ENCODE peak calls at places on chromosomes 13 and 19, in five cellular contexts. O is HL-60; J is A549; K is esophagus squamous epithelium; E is CD8-positive, alpha-beta T cell. Q is an unnamed sample.

GRCh38 chr13:30143671-30144400 is 163.5 kb downstream of the KATNAL1 start:
- DNase-seq in E (no peak), O (peak; percentile 6), J (no peak), K (no peak), Q (no peak)

GRCh38 chr19:56508282-56508778 is 675 bp downstream of the ZNF471 start:
- DNase-seq in E (no peak), O (no peak), J (peak; percentile 7), K (no peak), Q (no peak)

GRCh38 chr13:74560325-74560724 is 426.1 kb upstream of the KLF12 start:
- DNase-seq in E (no peak), O (no peak), J (no peak), K (no peak), Q (no peak)

GRCh38 chr13:35485451-35485850 is 9.0 kb upstream of the MAB21L1 start:
- DNase-seq in J (no peak), E (no peak), K (no peak), O (no peak), Q (no peak)

GRCh38 chr13:79860757-79861156 is 379.8 kb downstream of the NDFIP2 start:
- DNase-seq in O (no peak), E (no peak), J (no peak), K (no peak), Q (no peak)

GRCh38 chr13:50845211-50845610 is 1.7 kb upstream of the DLEU7 start:
- DNase-seq in E (no peak), K (no peak), J (no peak), O (no peak), Q (no peak)

GRCh38 chr19:21082011-21082975 is at the start of gene ZNF714:
- DNase-seq in E (peak; percentile 78), O (peak; percentile 65), J (peak; percentile 94), K (peak; percentile 64), Q (peak; percentile 83)

GRCh38 chr13:107827840-107828549 is 387.3 kb downstream of the LIG4 start:
- DNase-seq in J (no peak), O (no peak), E (no peak), K (no peak), Q (no peak)

GRCh38 chr13:33931397-33931987 is 113.5 kb downstream of the RFC3 start:
- DNase-seq in O (no peak), K (no peak), E (no peak), J (peak; percentile 52), Q (no peak)

GRCh38 chr13:37944476-37945442 is 75.2 kb upstream of the TRPC4 start:
- DNase-seq in O (no peak), E (no peak), K (no peak), J (no peak), Q (no peak)

GRCh38 chr13:25886438-25887214 is 165.2 kb downstream of the SHISA2 start:
- DNase-seq in E (no peak), J (no peak), K (no peak), O (no peak), Q (no peak)

GRCh38 chr13:68081051-68081450 is 850.9 kb upstream of the PCDH9 start:
- DNase-seq in O (no peak), K (no peak), J (no peak), E (no peak), Q (no peak)

GRCh38 chr13:50531917-50532899 is 311.3 kb downstream of the DLEU7 start:
- DNase-seq in J (peak; percentile 21), O (no peak), E (no peak), K (no peak), Q (no peak)

GRCh38 chr13:30026093-30026492 is 175.7 kb upstream of the UBL3 start:
- DNase-seq in E (no peak), O (no peak), K (no peak), J (no peak), Q (no peak)

GRCh38 chr13:38415233-38415632 is 65.6 kb downstream of the UFM1 start:
- DNase-seq in K (no peak), E (no peak), O (no peak), J (no peak), Q (no peak)

GRCh38 chr13:99191900-99192399 is 8.7 kb upstream of the UBAC2 start:
- DNase-seq in O (no peak), K (no peak), E (no peak), J (no peak), Q (no peak)

GRCh38 chr13:60613080-60613479 is 216.1 kb downstream of the TDRD3 start:
- DNase-seq in J (no peak), O (no peak), K (no peak), E (no peak), Q (no peak)

GRCh38 chr13:60620611-60621395 is 223.8 kb downstream of the TDRD3 start:
- DNase-seq in K (no peak), E (no peak), O (no peak), J (no peak), Q (no peak)

GRCh38 chr13:60619461-60619860 is 222.4 kb downstream of the TDRD3 start:
- DNase-seq in J (no peak), O (no peak), K (no peak), E (no peak), Q (no peak)

GRCh38 chr13:60623131-60623530 is 226.1 kb downstream of the TDRD3 start:
- DNase-seq in E (no peak), K (no peak), J (no peak), O (no peak), Q (no peak)

DNA sequence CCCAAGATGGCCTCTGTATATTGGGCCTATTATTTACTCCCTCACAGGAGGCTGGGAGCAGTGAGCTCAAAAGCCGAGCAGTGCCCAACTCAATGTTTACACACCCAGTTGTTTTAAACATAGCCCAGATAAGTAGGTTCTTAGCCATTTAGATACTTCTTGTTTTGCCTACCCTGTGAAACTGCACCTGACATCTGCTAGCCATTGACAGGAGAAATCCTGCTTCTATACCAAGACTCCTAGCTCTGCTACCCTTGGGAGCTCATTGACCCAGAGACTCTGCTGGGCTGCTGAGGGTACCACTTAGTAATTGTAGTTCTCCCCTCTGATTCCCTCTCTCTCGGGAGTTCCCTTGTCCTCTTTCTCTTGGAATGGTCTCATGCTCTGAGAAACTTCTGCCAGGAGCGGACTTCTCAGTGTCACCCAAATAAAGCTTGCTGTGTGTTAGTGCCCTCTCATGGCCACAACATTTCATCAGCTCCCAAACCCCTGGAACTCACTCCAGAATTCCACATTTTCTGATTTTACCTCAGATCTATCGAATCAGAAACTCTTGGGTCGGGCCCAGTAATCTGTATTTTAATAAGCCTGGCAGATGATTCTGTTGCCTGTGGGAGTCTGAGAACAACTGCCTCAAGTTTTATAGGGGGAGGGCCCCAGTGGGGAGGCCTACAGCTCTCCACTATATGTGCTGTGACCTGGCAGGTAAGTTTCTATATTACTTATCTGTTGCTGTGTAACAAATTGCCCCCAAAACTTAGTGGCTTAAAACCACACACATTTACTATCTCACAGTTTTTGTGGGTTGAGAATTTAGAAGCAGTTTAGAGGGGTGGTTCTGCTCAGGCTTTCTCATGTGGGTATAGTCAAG is 221.1 kb downstream of the TDRD3 start:
- DNase-seq in O (no peak), J (peak; percentile 10), E (no peak), K (no peak), Q (no peak)
- TF ChIP-seq CTCF in O (no peak), J (peak; percentile 5), E (no peak), K (no peak), Q (no peak)

DNA sequence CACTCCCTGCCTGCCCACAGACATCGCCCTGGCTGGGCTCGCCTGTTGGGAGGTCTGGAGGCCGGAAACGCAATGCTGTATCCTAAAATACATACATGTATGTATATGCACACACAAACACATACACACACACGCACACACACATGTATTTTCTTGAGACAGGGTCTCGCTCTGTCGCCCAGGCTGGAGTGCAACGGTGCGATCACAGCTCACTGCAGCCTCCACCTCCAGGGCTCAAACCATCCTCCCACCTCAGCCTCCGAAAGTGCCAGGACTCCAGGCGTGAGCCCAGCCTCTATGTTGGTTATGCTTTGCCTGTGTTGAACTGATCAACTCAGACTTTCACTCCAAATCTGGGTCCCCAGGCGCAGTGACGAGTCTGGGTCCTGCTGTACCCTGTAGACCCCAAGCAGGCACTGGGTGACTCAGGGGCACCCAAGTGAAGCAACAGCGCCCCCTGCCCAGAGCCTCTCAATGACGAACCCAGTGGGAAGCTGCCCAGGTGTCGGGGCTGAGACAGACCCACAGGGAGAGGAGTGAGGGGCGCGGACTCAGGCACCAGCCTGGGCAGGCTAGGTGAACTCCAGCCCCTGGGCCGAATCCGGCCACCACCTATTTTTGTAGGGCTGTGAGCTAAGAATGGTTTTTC is 27.4 kb upstream of the CACTIN start:
- DNase-seq in K (no peak), J (no peak), E (no peak), O (no peak), Q (no peak)
- TF ChIP-seq CTCF in K (no peak), J (peak; percentile 12), E (no peak), O (no peak), Q (no peak)

DNA sequence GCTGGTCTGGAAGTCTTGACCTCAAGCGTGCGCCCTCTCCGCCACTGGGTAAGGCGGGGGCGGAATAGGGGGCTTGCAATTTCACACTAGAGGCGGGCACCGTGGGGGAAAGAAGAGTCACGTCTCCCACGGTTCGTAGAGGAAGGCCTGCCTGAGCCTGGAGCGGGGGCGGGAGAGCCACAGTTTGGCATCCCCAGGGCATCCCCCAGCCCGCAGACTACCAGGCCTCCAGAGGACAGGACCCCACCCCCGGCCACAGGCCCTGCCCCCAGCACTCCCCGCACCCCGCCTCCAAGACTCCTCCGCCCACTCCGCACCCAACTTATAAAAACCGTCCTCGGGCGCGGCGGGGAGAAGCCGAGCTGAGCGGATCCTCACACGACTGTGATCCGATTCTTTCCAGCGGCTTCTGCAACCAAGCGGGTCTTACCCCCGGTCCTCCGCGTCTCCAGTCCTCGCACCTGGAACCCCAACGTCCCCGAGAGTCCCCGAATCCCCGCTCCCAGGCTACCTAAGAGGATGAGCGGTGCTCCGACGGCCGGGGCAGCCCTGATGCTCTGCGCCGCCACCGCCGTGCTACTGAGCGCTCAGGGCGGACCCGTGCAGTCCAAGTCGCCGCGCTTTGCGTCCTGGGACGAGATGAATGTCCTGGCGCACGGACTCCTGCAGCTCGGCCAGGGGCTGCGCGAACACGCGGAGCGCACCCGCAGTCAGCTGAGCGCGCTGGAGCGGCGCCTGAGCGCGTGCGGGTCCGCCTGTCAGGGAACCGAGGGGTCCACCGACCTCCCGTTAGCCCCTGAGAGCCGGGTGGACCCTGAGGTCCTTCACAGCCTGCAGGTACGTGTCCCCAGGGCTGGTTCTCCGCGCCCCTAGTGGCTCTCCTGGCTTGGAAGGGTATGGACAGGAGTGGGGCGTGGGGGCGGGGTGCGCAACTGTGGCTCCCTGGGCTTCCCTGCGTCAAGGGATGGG is at the start of gene ANGPTL4:
- DNase-seq in J (peak; percentile 87), E (peak; percentile 3), O (no peak), K (no peak), Q (no peak)
- TF ChIP-seq CTCF in J (no peak), E (no peak), O (no peak), K (no peak), Q (no peak)

GRCh38 chr13:46210362-46211083 is 1.2 kb upstream of the LRRC63 start:
- DNase-seq in K (no peak), J (no peak), E (no peak), O (no peak), Q (no peak)

GRCh38 chr13:46207828-46208227 is 3.9 kb upstream of the LRRC63 start:
- DNase-seq in J (no peak), E (no peak), K (no peak), O (no peak), Q (no peak)

GRCh38 chr13:46202188-46202795 is 9.4 kb upstream of the LRRC63 start:
- DNase-seq in O (no peak), K (no peak), J (no peak), E (no peak), Q (no peak)

GRCh38 chr13:46202956-46203355 is 8.8 kb upstream of the LRRC63 start:
- DNase-seq in K (no peak), E (no peak), J (no peak), O (no peak), Q (no peak)

DNA sequence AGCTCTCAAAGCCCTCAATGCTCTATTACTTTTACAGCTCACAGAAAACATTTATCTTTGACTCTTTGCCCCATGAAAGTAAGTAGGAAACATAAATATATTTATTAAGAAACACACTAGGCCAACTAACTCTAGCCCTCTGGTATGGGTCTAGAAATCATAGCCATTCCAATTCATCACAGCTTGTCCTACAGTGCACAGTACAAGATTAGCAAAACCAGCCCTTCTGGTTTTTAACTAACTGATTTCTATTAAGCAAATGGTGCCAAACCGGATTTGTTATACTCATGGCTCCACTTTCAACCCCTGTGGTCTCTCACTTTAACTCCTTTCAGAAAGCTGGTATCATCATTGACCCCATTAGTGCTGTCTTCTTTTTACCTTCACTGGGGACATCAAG is 5.6 kb upstream of the LRRC63 start:
- DNase-seq in J (no peak), E (no peak), K (no peak), O (no peak), Q (no peak)
- TF ChIP-seq CTCF in J (no peak), E (no peak), K (no peak), O (no peak), Q (no peak)

Q was measured in natural killer cell.